ENCODE peak calls at places on chromosomes 11 and 22, in five cellular contexts. One of them, this sample, is unnamed.
A peak's percentile ranks its signal among the peaks of the same experiment; 100 is the strongest.

GRCh38 chr11:15897211-15897960 is 459.0 kb downstream of the SOX6 start:
- DNase-seq in stimulated activated CD4-positive, alpha-beta T cell treated with anti-CD3 and anti-CD28 coated beads, Interleukin-2, amount 100 ng/mL, for 48 hours: no peak
- DNase-seq in hippocampal formation: no peak
- DNase-seq in thoracic aorta: no peak
- DNase-seq in NCI-H1105: no peak
- DNase-seq in this sample: peak; percentile 54

GRCh38 chr11:16791494-16791961 is 53.1 kb downstream of the C11orf58 start:
- DNase-seq in stimulated activated CD4-positive, alpha-beta T cell treated with anti-CD3 and anti-CD28 coated beads, Interleukin-2, amount 100 ng/mL, for 48 hours: no peak
- DNase-seq in hippocampal formation: no peak
- DNase-seq in thoracic aorta: peak; percentile 62
- DNase-seq in NCI-H1105: no peak
- DNase-seq in this sample: peak; percentile 95

GRCh38 chr11:76756341-76756771 is 26.8 kb upstream of the TSKU start:
- DNase-seq in stimulated activated CD4-positive, alpha-beta T cell treated with anti-CD3 and anti-CD28 coated beads, Interleukin-2, amount 100 ng/mL, for 48 hours: no peak
- DNase-seq in hippocampal formation: no peak
- DNase-seq in thoracic aorta: no peak
- DNase-seq in NCI-H1105: peak; percentile 34
- DNase-seq in this sample: no peak

GRCh38 chr11:128949791-128950454 is 7.3 kb upstream of the TP53AIP1 start:
- DNase-seq in stimulated activated CD4-positive, alpha-beta T cell treated with anti-CD3 and anti-CD28 coated beads, Interleukin-2, amount 100 ng/mL, for 48 hours: no peak
- DNase-seq in hippocampal formation: no peak
- DNase-seq in thoracic aorta: no peak
- DNase-seq in NCI-H1105: no peak
- DNase-seq in this sample: peak; percentile 30

GRCh38 chr11:25755918-25756584 is 575.9 kb upstream of the ANO3 start:
- DNase-seq in stimulated activated CD4-positive, alpha-beta T cell treated with anti-CD3 and anti-CD28 coated beads, Interleukin-2, amount 100 ng/mL, for 48 hours: no peak
- DNase-seq in hippocampal formation: no peak
- DNase-seq in thoracic aorta: no peak
- DNase-seq in NCI-H1105: no peak
- DNase-seq in this sample: no peak

GRCh38 chr11:70191495-70192140 is 11.5 kb upstream of the FADD start:
- DNase-seq in stimulated activated CD4-positive, alpha-beta T cell treated with anti-CD3 and anti-CD28 coated beads, Interleukin-2, amount 100 ng/mL, for 48 hours: peak; percentile 72
- DNase-seq in hippocampal formation: no peak
- DNase-seq in thoracic aorta: no peak
- DNase-seq in NCI-H1105: peak; percentile 25
- DNase-seq in this sample: peak; percentile 64

GRCh38 chr11:67437082-67437821 is at the start of gene PTPRCAP:
- DNase-seq in stimulated activated CD4-positive, alpha-beta T cell treated with anti-CD3 and anti-CD28 coated beads, Interleukin-2, amount 100 ng/mL, for 48 hours: no peak
- DNase-seq in hippocampal formation: no peak
- DNase-seq in thoracic aorta: no peak
- DNase-seq in NCI-H1105: no peak
- DNase-seq in this sample: no peak

GRCh38 chr22:38338772-38339379 is 21.6 kb upstream of the CSNK1E start:
- DNase-seq in stimulated activated CD4-positive, alpha-beta T cell treated with anti-CD3 and anti-CD28 coated beads, Interleukin-2, amount 100 ng/mL, for 48 hours: no peak
- DNase-seq in hippocampal formation: no peak
- DNase-seq in thoracic aorta: no peak
- DNase-seq in NCI-H1105: no peak
- DNase-seq in this sample: no peak

GRCh38 chr11:123253909-123254308 is 58.9 kb upstream of the CLMP start:
- DNase-seq in stimulated activated CD4-positive, alpha-beta T cell treated with anti-CD3 and anti-CD28 coated beads, Interleukin-2, amount 100 ng/mL, for 48 hours: no peak
- DNase-seq in hippocampal formation: no peak
- DNase-seq in thoracic aorta: no peak
- DNase-seq in NCI-H1105: no peak
- DNase-seq in this sample: peak; percentile 29

GRCh38 chr22:26970809-26971394 is 313.5 kb downstream of the MIAT start:
- DNase-seq in stimulated activated CD4-positive, alpha-beta T cell treated with anti-CD3 and anti-CD28 coated beads, Interleukin-2, amount 100 ng/mL, for 48 hours: no peak
- DNase-seq in hippocampal formation: no peak
- DNase-seq in thoracic aorta: no peak
- DNase-seq in NCI-H1105: no peak
- DNase-seq in this sample: no peak

GRCh38 chr11:79101736-79102135 is 339.1 kb downstream of the TENM4 start:
- DNase-seq in stimulated activated CD4-positive, alpha-beta T cell treated with anti-CD3 and anti-CD28 coated beads, Interleukin-2, amount 100 ng/mL, for 48 hours: no peak
- DNase-seq in hippocampal formation: no peak
- DNase-seq in thoracic aorta: no peak
- DNase-seq in NCI-H1105: peak; percentile 82
- DNase-seq in this sample: no peak

GRCh38 chr11:67372993-67373915 is at the start of gene CLCF1:
- DNase-seq in stimulated activated CD4-positive, alpha-beta T cell treated with anti-CD3 and anti-CD28 coated beads, Interleukin-2, amount 100 ng/mL, for 48 hours: no peak
- DNase-seq in hippocampal formation: no peak
- DNase-seq in thoracic aorta: no peak
- DNase-seq in NCI-H1105: peak; percentile 12
- DNase-seq in this sample: peak; percentile 89

GRCh38 chr22:49512471-49512870 is 315.2 kb downstream of the BRD1 start:
- DNase-seq in stimulated activated CD4-positive, alpha-beta T cell treated with anti-CD3 and anti-CD28 coated beads, Interleukin-2, amount 100 ng/mL, for 48 hours: no peak
- DNase-seq in hippocampal formation: no peak
- DNase-seq in thoracic aorta: no peak
- DNase-seq in NCI-H1105: peak; percentile 32
- DNase-seq in this sample: no peak

GRCh38 chr11:16814410-16815046 is 76.1 kb downstream of the C11orf58 start:
- DNase-seq in stimulated activated CD4-positive, alpha-beta T cell treated with anti-CD3 and anti-CD28 coated beads, Interleukin-2, amount 100 ng/mL, for 48 hours: no peak
- DNase-seq in hippocampal formation: no peak
- DNase-seq in thoracic aorta: no peak
- DNase-seq in NCI-H1105: no peak
- DNase-seq in this sample: no peak

GRCh38 chr11:122773781-122774266 is 64.5 kb upstream of the CRTAM start:
- DNase-seq in stimulated activated CD4-positive, alpha-beta T cell treated with anti-CD3 and anti-CD28 coated beads, Interleukin-2, amount 100 ng/mL, for 48 hours: no peak
- DNase-seq in hippocampal formation: no peak
- DNase-seq in thoracic aorta: no peak
- DNase-seq in NCI-H1105: no peak
- DNase-seq in this sample: no peak

GRCh38 chr11:66072518-66072917 is 2.4 kb downstream of the PACS1 start:
- DNase-seq in stimulated activated CD4-positive, alpha-beta T cell treated with anti-CD3 and anti-CD28 coated beads, Interleukin-2, amount 100 ng/mL, for 48 hours: no peak
- DNase-seq in hippocampal formation: no peak
- DNase-seq in thoracic aorta: no peak
- DNase-seq in NCI-H1105: no peak
- DNase-seq in this sample: no peak